ENCODE peak calls at places on chromosomes 7 and 10, in five cellular contexts. M, G, Y, J and D are unnamed samples.

GRCh38 chr10:34520084-34520483 is 295.0 kb downstream of the PARD3 start:
- DNase-seq in Y (no peak), G (no peak), J (no peak), M (no peak), D (no peak)

GRCh38 chr7:146948708-146949107 is 832.1 kb downstream of the CNTNAP2 start:
- DNase-seq in Y (no peak), G (peak; percentile 84), J (no peak), M (no peak), D (no peak)

GRCh38 chr7:107712025-107712424 is 31.9 kb upstream of the CBLL1 start:
- DNase-seq in J (no peak), G (no peak), Y (no peak), M (no peak), D (no peak)

GRCh38 chr7:3027455-3027854 is 16.2 kb downstream of the CARD11 start:
- DNase-seq in J (no peak), Y (no peak), M (no peak), G (no peak), D (no peak)

GRCh38 chr10:132551093-132551807 is 13.7 kb downstream of the INPP5A start:
- DNase-seq in M (no peak), Y (no peak), J (no peak), G (peak; percentile 92), D (no peak)

GRCh38 chr10:11249134-11249533 is 231.5 kb downstream of the CELF2 start:
- DNase-seq in J (no peak), G (no peak), Y (no peak), M (no peak), D (no peak)

GRCh38 chr10:91247360-91248111 is 27.1 kb downstream of the PCGF5 start:
- DNase-seq in Y (no peak), J (no peak), G (no peak), M (no peak), D (peak; percentile 40)

GRCh38 chr10:125158528-125159485 is 1.6 kb downstream of the CTBP2 start:
- DNase-seq in M (no peak), Y (no peak), G (peak; percentile 38), J (no peak), D (no peak)

GRCh38 chr10:128563387-128563786 is 437.2 kb upstream of the MKI67 start:
- DNase-seq in J (no peak), G (no peak), Y (no peak), M (no peak), D (no peak)

GRCh38 chr10:117860823-117861222 is 185.9 kb downstream of the RAB11FIP2 start:
- DNase-seq in M (peak; percentile 12), J (no peak), G (peak; percentile 31), Y (no peak), D (no peak)

GRCh38 chr10:124802313-124802675 is 675 bp downstream of the ABRAXAS2 start:
- DNase-seq in M (no peak), G (peak; percentile 62), Y (no peak), J (no peak), D (no peak)